ENCODE peak calls at places on chromosomes 4 and X, in five cellular contexts. K is activated gamma-delta T cell treated with Interleukin-2 at 50 U/mL for 16 hours, P is posterior cingulate gyrus, D is cardiac fibroblast, Z is hypothalamus. M is an unnamed sample.

GRCh38 chr4:8831221-8832129 is 40.2 kb downstream of the HMX1 start:
- DNase-seq in K (no peak), P (peak; percentile 57), D (no peak), Z (no peak), M (no peak)

GRCh38 chrX:15973299-15973698 is 118.7 kb upstream of the AP1S2 start:
- DNase-seq in K (peak; percentile 14), D (peak; percentile 48), Z (peak; percentile 22), P (peak; percentile 86), M (peak; percentile 18)

GRCh38 chr4:147019061-147019460 is 73.4 kb upstream of the TTC29 start:
- DNase-seq in P (peak; percentile 92), K (peak; percentile 19), D (peak; percentile 82), Z (peak; percentile 70), M (peak; percentile 13)

GRCh38 chrX:137425273-137425902 is 140.5 kb upstream of the ZIC3 start:
- DNase-seq in Z (no peak), P (no peak), D (no peak), K (no peak), M (no peak)

GRCh38 chr4:145565328-145565727 is 53.9 kb upstream of the MMAA start:
- DNase-seq in K (no peak), D (peak; percentile 37), Z (no peak), P (no peak), M (no peak)

GRCh38 chr4:138055890-138056289 is 186.3 kb downstream of the SLC7A11 start:
- DNase-seq in P (no peak), K (no peak), D (peak; percentile 59), Z (no peak), M (no peak)

GRCh38 chrX:21683910-21684309 is 25.8 kb upstream of the KLHL34 start:
- DNase-seq in D (peak; percentile 36), K (no peak), Z (no peak), P (no peak), M (no peak)

GRCh38 chr4:161601011-161601410 is 562.8 kb downstream of the FSTL5 start:
- DNase-seq in Z (no peak), K (no peak), P (no peak), D (no peak), M (no peak)

GRCh38 chr4:130636486-130636885 is 1540.5 kb downstream of the C4orf33 start:
- DNase-seq in D (no peak), Z (no peak), P (no peak), K (no peak), M (no peak)

GRCh38 chr4:41728571-41728908 is 20.0 kb downstream of the PHOX2B start:
- DNase-seq in P (no peak), D (no peak), K (no peak), Z (no peak), M (no peak)

GRCh38 chrX:49230500-49231232 is 2.5 kb downstream of the CACNA1F start:
- DNase-seq in P (peak; percentile 61), K (peak; percentile 34), D (no peak), Z (no peak), M (peak; percentile 16)

GRCh38 chrX:71536285-71536684 is 3.4 kb downstream of the OGT start:
- DNase-seq in Z (no peak), D (no peak), K (no peak), P (no peak), M (peak; percentile 13)

GRCh38 chr4:166655705-166656104 is 578.6 kb downstream of the SPOCK3 start:
- DNase-seq in Z (no peak), P (no peak), K (no peak), D (no peak), M (no peak)

GRCh38 chr4:76252271-76252653 is 741 bp downstream of the FAM47E start:
- DNase-seq in P (no peak), K (no peak), Z (no peak), D (no peak), M (no peak)

GRCh38 chrX:24479924-24480722 is 15.0 kb downstream of the PDK3 start:
- DNase-seq in Z (no peak), D (no peak), P (no peak), K (peak; percentile 69), M (peak; percentile 14)

GRCh38 chr4:137359691-137360315 is 172.5 kb downstream of the PCDH18 start:
- DNase-seq in Z (no peak), D (no peak), P (no peak), K (no peak), M (no peak)

GRCh38 chr4:182478475-182478874 is 235.3 kb downstream of the TENM3 start:
- DNase-seq in D (peak; percentile 52), P (no peak), K (no peak), Z (no peak), M (no peak)

GRCh38 chr4:89737888-89738287 is 99.1 kb downstream of the SNCA start:
- DNase-seq in P (no peak), K (no peak), D (no peak), Z (no peak), M (no peak)

GRCh38 chrX:12360389-12360788 is 222.1 kb downstream of the FRMPD4 start:
- DNase-seq in P (no peak), Z (no peak), K (no peak), D (peak; percentile 82), M (no peak)

GRCh38 chr4:2258091-2259035 is 3.5 kb downstream of the MXD4 start:
- DNase-seq in D (no peak), K (no peak), P (peak; percentile 81), Z (no peak), M (no peak)

GRCh38 chr4:20255823-20256222 is 4.1 kb downstream of the SLIT2 start:
- DNase-seq in P (no peak), K (no peak), Z (no peak), D (peak; percentile 37), M (no peak)

GRCh38 chrX:130299279-130300009 is 30.7 kb upstream of the ZNF280C start:
- DNase-seq in Z (no peak), P (no peak), K (no peak), D (no peak), M (no peak)

GRCh38 chr4:54017308-54017707 is 47.1 kb downstream of the CHIC2 start:
- DNase-seq in D (no peak), P (no peak), Z (no peak), K (no peak), M (no peak)

GRCh38 chrX:85037114-85037513 is 33.4 kb downstream of the APOOL start:
- DNase-seq in P (no peak), Z (no peak), D (peak; percentile 11), K (no peak), M (no peak)

GRCh38 chrX:123201720-123202119 is 17.6 kb downstream of the GRIA3 start:
- DNase-seq in P (no peak), Z (no peak), D (peak; percentile 31), K (no peak), M (no peak)

GRCh38 chr4:13415068-13415785 is 68.9 kb downstream of the RAB28 start:
- DNase-seq in D (no peak), K (no peak), Z (no peak), P (peak; percentile 80), M (no peak)

GRCh38 chr4:102168580-102168979 is 176.7 kb downstream of the SLC39A8 start:
- DNase-seq in K (no peak), D (no peak), Z (no peak), P (no peak), M (no peak)

GRCh38 chrX:96407501-96407900 is 277.1 kb upstream of the DIAPH2 start:
- DNase-seq in Z (no peak), K (no peak), P (no peak), D (peak; percentile 77), M (no peak)

GRCh38 chr4:44462259-44462658 is 13.7 kb upstream of the KCTD8 start:
- DNase-seq in D (no peak), P (no peak), K (no peak), Z (no peak), M (no peak)

GRCh38 chr4:25552580-25553271 is 102.9 kb upstream of the SLC34A2 start:
- DNase-seq in D (no peak), P (no peak), Z (peak; percentile 16), K (no peak), M (no peak)

GRCh38 chr4:169665039-169665732 is 44.8 kb downstream of the CLCN3 start:
- DNase-seq in K (no peak), D (no peak), P (no peak), Z (no peak), M (no peak)

GRCh38 chr4:52911684-52912294 is 49.7 kb downstream of the RASL11B start:
- DNase-seq in P (peak; percentile 88), Z (peak; percentile 15), D (peak; percentile 81), K (peak; percentile 54), M (peak; percentile 3)

GRCh38 chr4:119521306-119521705 is 107.3 kb downstream of the PDE5A start:
- DNase-seq in P (no peak), K (no peak), Z (no peak), D (no peak), M (no peak)

M was measured in gastrocnemius medialis.